ENCODE peak calls at places on chromosomes 13 and 19, in six cellular contexts. W is cardiac muscle cell, V is sigmoid colon, N is tibial nerve, S is OCI-LY7, Z is cardiac fibroblast. E is an unnamed sample.

GRCh38 chr19:5321851-5322681 is 18.5 kb downstream of the PTPRS start:
- DNase-seq in W (no peak), V (no peak), N (no peak), S (peak; percentile 55), Z (no peak), E (no peak)

GRCh38 chr19:18777725-18778389 is 13.2 kb downstream of the COMP start:
- DNase-seq in W (no peak), V (no peak), N (no peak), S (no peak), Z (no peak), E (no peak)

GRCh38 chr19:42762782-42763181 is 2.7 kb downstream of the PSG8 start:
- DNase-seq in W (no peak), V (no peak), N (no peak), S (no peak), Z (no peak), E (no peak)

GRCh38 chr13:91132381-91132780 is 215.1 kb upstream of the MIR17HG start:
- DNase-seq in W (no peak), V (no peak), N (no peak), S (no peak), Z (no peak), E (no peak)

GRCh38 chr19:16496613-16496983 is 404 bp downstream of the C19orf44 start:
- DNase-seq in W (peak; percentile 59), V (peak; percentile 80), N (no peak), S (peak; percentile 15), Z (peak; percentile 75), E (peak; percentile 19)

GRCh38 chr13:48492123-48493075 is 40.5 kb downstream of the RCBTB2 start:
- DNase-seq in W (peak; percentile 91), V (peak; percentile 88), N (peak; percentile 63), S (peak; percentile 89), Z (peak; percentile 80), E (peak; percentile 38)

GRCh38 chr13:40452741-40453665 is 213.4 kb downstream of the FOXO1 start:
- DNase-seq in W (no peak), V (no peak), N (no peak), S (no peak), Z (peak; percentile 69), E (no peak)

GRCh38 chr19:57788114-57788692 is 18.7 kb downstream of the ZNF586 start:
- DNase-seq in W (no peak), V (no peak), N (no peak), S (no peak), Z (no peak), E (no peak)

GRCh38 chr13:24982333-24982999 is 113.5 kb upstream of the PABPC3 start:
- DNase-seq in W (no peak), V (no peak), N (no peak), S (no peak), Z (no peak), E (no peak)

GRCh38 chr19:6476155-6476895 is 5.3 kb downstream of the DENND1C start:
- DNase-seq in W (peak; percentile 49), V (no peak), N (no peak), S (peak; percentile 93), Z (peak; percentile 56), E (peak; percentile 38)

GRCh38 chr19:11549386-11549953 is 9.6 kb downstream of the ELOF1 start:
- DNase-seq in W (no peak), V (no peak), N (no peak), S (no peak), Z (no peak), E (no peak)

GRCh38 chr19:51326216-51327065 is 15.0 kb downstream of the IGLON5 start:
- DNase-seq in W (no peak), V (no peak), N (no peak), S (no peak), Z (no peak), E (no peak)

GRCh38 chr19:1747285-1748114 is 5.8 kb upstream of the ONECUT3 start:
- DNase-seq in W (peak; percentile 89), V (no peak), N (no peak), S (no peak), Z (peak; percentile 94), E (no peak)

GRCh38 chr13:40505196-40505595 is 161.2 kb downstream of the FOXO1 start:
- DNase-seq in W (no peak), V (no peak), N (no peak), S (no peak), Z (no peak), E (no peak)

GRCh38 chr19:33373701-33374405 is at the start of gene CEBPG:
- DNase-seq in W (peak; percentile 73), V (peak; percentile 78), N (no peak), S (peak; percentile 75), Z (peak; percentile 55), E (peak; percentile 64)

GRCh38 chr13:62627226-62627625 is 1211.6 kb upstream of the PCDH20 start:
- DNase-seq in W (no peak), V (no peak), N (no peak), S (no peak), Z (no peak), E (no peak)

GRCh38 chr13:88103824-88104223 is 432.7 kb downstream of the SLITRK5 start:
- DNase-seq in W (no peak), V (no peak), N (no peak), S (no peak), Z (no peak), E (no peak)

GRCh38 chr19:39506944-39507714 is 7.8 kb upstream of the SELENOV start:
- DNase-seq in W (peak; percentile 79), V (no peak), N (no peak), S (peak; percentile 30), Z (peak; percentile 60), E (peak; percentile 42)

GRCh38 chr19:19554074-19555023 is 16.3 kb downstream of the CILP2 start:
- DNase-seq in W (peak; percentile 61), V (no peak), N (peak; percentile 49), S (peak; percentile 60), Z (peak; percentile 54), E (peak; percentile 37)

GRCh38 chr19:30044273-30045259 is 102.5 kb downstream of the URI1 start:
- DNase-seq in W (no peak), V (no peak), N (no peak), S (no peak), Z (no peak), E (peak; percentile 74)

GRCh38 chr13:75919660-75920199 is 283.6 kb downstream of the LMO7 start:
- DNase-seq in W (no peak), V (no peak), N (no peak), S (no peak), Z (no peak), E (no peak)

GRCh38 chr19:13795595-13796300 is 505 bp downstream of the ZSWIM4 start:
- DNase-seq in W (peak; percentile 25), V (no peak), N (no peak), S (no peak), Z (peak; percentile 20), E (peak; percentile 54)

GRCh38 chr19:648904-649733 is 9.4 kb downstream of the FGF22 start:
- DNase-seq in W (no peak), V (no peak), N (no peak), S (no peak), Z (no peak), E (no peak)

GRCh38 chr13:112074139-112074710 is 7.3 kb downstream of the SOX1 start:
- DNase-seq in W (no peak), V (no peak), N (no peak), S (no peak), Z (no peak), E (no peak)

GRCh38 chr13:112071011-112071901 is 4.3 kb downstream of the SOX1 start:
- DNase-seq in W (no peak), V (no peak), N (no peak), S (no peak), Z (no peak), E (no peak)

GRCh38 chr13:112072531-112073244 is 5.7 kb downstream of the SOX1 start:
- DNase-seq in W (no peak), V (no peak), N (no peak), S (no peak), Z (no peak), E (no peak)

GRCh38 chr13:112071902-112072530 is 5.1 kb downstream of the SOX1 start:
- DNase-seq in W (no peak), V (no peak), N (no peak), S (no peak), Z (no peak), E (no peak)

GRCh38 chr13:112073245-112074138 is 6.5 kb downstream of the SOX1 start:
- DNase-seq in W (no peak), V (peak; percentile 50), N (no peak), S (no peak), Z (no peak), E (no peak)
- H3K4me3 ChIP-seq in W (peak overlapping the region; percentile 14), V (peak overlapping the region; percentile 33), N (no peak overlapping the region), S (no peak overlapping the region), Z (no peak overlapping the region), E (no peak overlapping the region)

GRCh38 chr19:3708207-3708931 is at the start of gene TJP3:
- DNase-seq in W (peak; percentile 25), V (no peak), N (no peak), S (no peak), Z (no peak), E (peak; percentile 83)
- TF ChIP-seq CTCF in W (no peak), V (no peak), N (no peak), S (no peak), Z (no peak), E (no peak)

GRCh38 chr19:48806818-48807589 is 3.8 kb downstream of the BCAT2 start:
- DNase-seq in W (peak; percentile 60), V (no peak), N (no peak), S (peak; percentile 73), Z (peak; percentile 60), E (no peak)

GRCh38 chr19:48806518-48806817 is 4.4 kb downstream of the BCAT2 start:
- DNase-seq in W (no peak), V (no peak), N (no peak), S (no peak), Z (no peak), E (no peak)

GRCh38 chr19:48810151-48810550 is 678 bp downstream of the BCAT2 start:
- DNase-seq in W (no peak), V (no peak), N (no peak), S (peak; percentile 52), Z (no peak), E (no peak)

GRCh38 chr19:48805452-48805851 is 5.4 kb downstream of the BCAT2 start:
- DNase-seq in W (no peak), V (no peak), N (no peak), S (no peak), Z (no peak), E (no peak)

DNA sequence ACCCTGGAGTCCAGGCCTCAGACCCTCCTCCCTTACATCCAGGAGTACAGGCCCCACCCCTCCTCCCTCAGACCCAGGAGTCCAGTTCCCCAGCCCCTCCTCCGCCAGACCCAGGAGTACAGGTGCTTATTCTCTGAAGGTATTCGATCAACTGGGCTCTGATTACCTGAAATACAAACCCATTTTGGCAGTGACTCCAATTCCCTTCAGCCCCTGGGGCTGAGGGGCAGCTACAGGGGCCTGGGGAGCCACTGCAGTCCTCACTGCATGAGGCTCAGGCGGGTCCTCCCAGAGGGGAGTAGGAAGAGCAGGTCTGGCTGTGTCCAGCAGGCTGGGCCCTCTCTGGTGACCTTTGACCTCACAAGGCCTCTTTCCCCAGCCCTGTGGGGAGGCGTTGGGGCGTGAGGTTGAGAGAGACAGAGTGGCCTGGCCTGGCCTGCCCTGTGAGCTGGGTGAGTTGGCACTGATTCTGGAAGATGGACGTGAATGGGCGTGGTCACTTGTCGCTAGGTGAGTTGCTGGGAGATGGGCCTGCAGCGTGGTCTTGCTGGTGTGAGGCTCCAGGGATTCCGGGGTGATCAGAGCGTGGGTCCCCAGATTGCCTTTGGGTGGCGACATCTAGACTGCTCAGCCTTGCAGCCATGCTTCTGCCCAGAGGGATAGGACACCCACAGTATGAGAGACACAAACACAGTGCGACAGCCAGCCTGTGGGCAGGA is 3.1 kb downstream of the BCAT2 start:
- DNase-seq in W (no peak), V (no peak), N (no peak), S (no peak), Z (no peak), E (no peak)
- H3K4me3 ChIP-seq in W (no peak overlapping the region), V (no peak overlapping the region), N (no peak overlapping the region), S (no peak overlapping the region), Z (no peak overlapping the region), E (no peak overlapping the region)

GRCh38 chr13:50189450-50189849 is 174.2 kb downstream of the KCNRG start:
- DNase-seq in W (no peak), V (no peak), N (no peak), S (no peak), Z (no peak), E (no peak)
- TF ChIP-seq CTCF in W (no peak), V (no peak), N (no peak), S (peak; percentile 44), Z (no peak), E (no peak)